ENCODE peak calls at places on chromosomes 16 and 17, in five cellular contexts. N, B, R, U and S are unnamed samples.

GRCh38 chr16:86220552-86220951 is 289.8 kb upstream of the FOXF1 start:
- DNase-seq in U (no peak), B (no peak), N (no peak), R (no peak), S (no peak)

GRCh38 chr17:29135464-29135863 is 44.7 kb downstream of the MYO18A start:
- DNase-seq in N (no peak), B (no peak), R (no peak), U (no peak), S (no peak)

GRCh38 chr16:84143784-84144199 is 1.2 kb downstream of the HSDL1 start:
- DNase-seq in B (no peak), U (no peak), R (no peak), N (no peak), S (no peak)

GRCh38 chr16:54059319-54059718 is 227.3 kb downstream of the IRX3 start:
- DNase-seq in U (no peak), N (no peak), R (peak; percentile 19), B (no peak), S (no peak)

GRCh38 chr17:42403150-42403549 is 14.9 kb upstream of the STAT3 start:
- DNase-seq in N (peak; percentile 15), R (peak; percentile 58), U (no peak), B (no peak), S (no peak)

GRCh38 chr16:11053916-11054460 is 109.6 kb downstream of the CLEC16A start:
- DNase-seq in B (no peak), R (no peak), U (no peak), N (no peak), S (no peak)

GRCh38 chr16:28182183-28182582 is 29.6 kb downstream of the XPO6 start:
- DNase-seq in R (no peak), B (no peak), N (no peak), U (no peak), S (peak; percentile 13)

GRCh38 chr17:66276328-66276937 is 26.0 kb upstream of the PRKCA start:
- DNase-seq in N (no peak), R (no peak), B (no peak), U (no peak), S (no peak)

GRCh38 chr17:72049914-72050313 is 70.9 kb upstream of the SOX9 start:
- DNase-seq in U (no peak), R (no peak), B (no peak), N (no peak), S (no peak)

GRCh38 chr17:56098746-56099145 is 54.5 kb upstream of the ANKFN1 start:
- DNase-seq in N (no peak), U (no peak), R (no peak), B (no peak), S (no peak)

GRCh38 chr16:84397090-84397489 is 28.8 kb downstream of the ATP2C2 start:
- DNase-seq in R (no peak), B (no peak), U (no peak), N (no peak), S (no peak)

GRCh38 chr17:58913552-58913951 is 157.9 kb downstream of the PPM1E start:
- DNase-seq in R (no peak), N (peak; percentile 42), B (no peak), U (no peak), S (no peak)

GRCh38 chr17:73205326-73205980 is 12.6 kb downstream of the COG1 start:
- DNase-seq in N (no peak), R (no peak), U (no peak), B (no peak), S (no peak)

GRCh38 chr17:73203135-73203787 is 10.4 kb downstream of the COG1 start:
- DNase-seq in N (peak; percentile 66), R (no peak), U (no peak), B (no peak), S (no peak)

GRCh38 chr17:73200476-73200875 is 7.6 kb downstream of the COG1 start:
- DNase-seq in R (no peak), B (no peak), N (no peak), U (no peak), S (no peak)

GRCh38 chr17:73201215-73202069 is 8.6 kb downstream of the COG1 start:
- DNase-seq in N (no peak), B (no peak), U (no peak), R (no peak), S (no peak)

GRCh38 chr17:73203788-73204479 is 11.1 kb downstream of the COG1 start:
- DNase-seq in N (no peak), R (no peak), U (no peak), B (no peak), S (no peak)
- H3K27ac ChIP-seq in N (peak overlapping the region; percentile 25), R (peak overlapping the region; percentile 11), U (no peak overlapping the region), B (peak overlapping the region; percentile 47), S (no peak overlapping the region)

DNA sequence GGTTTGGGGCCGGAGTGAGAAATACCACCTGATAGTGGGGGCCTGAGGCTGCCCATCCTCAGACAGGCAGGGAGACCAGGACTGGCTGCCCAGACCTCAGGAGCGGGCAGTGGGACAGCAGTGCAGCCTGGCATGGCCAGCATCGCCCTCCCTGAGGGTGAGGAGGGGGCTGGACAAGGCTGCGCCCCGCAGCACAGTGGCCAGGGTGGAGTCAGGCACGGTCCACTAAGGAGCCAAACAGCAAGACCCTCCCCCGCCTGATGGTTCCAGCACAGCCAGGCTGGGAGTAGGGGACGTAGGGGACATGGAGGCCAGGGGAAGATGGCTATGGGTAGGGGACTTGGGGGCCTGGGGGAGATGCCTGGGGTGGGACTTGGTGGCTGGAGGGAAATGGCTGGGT is 3.3 kb downstream of the ZNF598 start:
- DNase-seq in U (no peak), R (no peak), B (no peak), N (no peak), S (no peak)
- H3K27ac ChIP-seq in U (no peak overlapping the region), R (no peak overlapping the region), B (peak overlapping the region; percentile 92), N (no peak overlapping the region), S (no peak overlapping the region)

GRCh38 chr17:35807371-35808144 is 1.7 kb upstream of the TAF15 start:
- DNase-seq in R (no peak), B (no peak), N (peak; percentile 40), U (no peak), S (no peak)
- H3K27ac ChIP-seq in R (no peak overlapping the region), B (no peak overlapping the region), N (peak overlapping the region; percentile 97), U (no peak overlapping the region), S (no peak overlapping the region)

DNA sequence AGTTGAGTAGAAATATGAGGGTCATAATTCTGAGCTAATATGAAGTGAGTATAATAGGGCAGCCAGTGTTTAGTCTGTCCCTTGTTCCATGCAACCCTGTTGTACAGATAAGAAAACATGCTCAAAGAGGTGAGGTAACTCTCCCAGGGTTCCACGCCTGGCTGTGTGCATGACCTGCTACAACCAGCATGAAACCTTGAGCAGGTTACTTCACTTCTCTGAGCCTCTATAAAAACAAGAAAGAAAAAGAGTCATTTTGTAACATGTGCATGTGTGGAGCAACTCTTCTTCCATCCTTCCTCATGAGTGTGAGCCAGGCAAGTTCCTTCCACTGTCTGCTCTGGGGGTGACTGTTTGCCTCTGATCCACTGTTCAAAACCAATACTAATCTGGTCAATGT is 21.7 kb downstream of the GFOD2 start:
- DNase-seq in R (no peak), B (no peak), U (no peak), N (no peak), S (no peak)
- H3K27ac ChIP-seq in R (no peak overlapping the region), B (no peak overlapping the region), U (no peak overlapping the region), N (no peak overlapping the region), S (no peak overlapping the region)

GRCh38 chr17:17941015-17941414 is 31.2 kb downstream of the TOM1L2 start:
- DNase-seq in R (no peak), N (no peak), B (no peak), U (no peak), S (no peak)
- H3K27ac ChIP-seq in R (peak overlapping the region; percentile 96), N (no peak overlapping the region), B (peak overlapping the region; percentile 77), U (peak overlapping the region; percentile 24), S (no peak overlapping the region)

DNA sequence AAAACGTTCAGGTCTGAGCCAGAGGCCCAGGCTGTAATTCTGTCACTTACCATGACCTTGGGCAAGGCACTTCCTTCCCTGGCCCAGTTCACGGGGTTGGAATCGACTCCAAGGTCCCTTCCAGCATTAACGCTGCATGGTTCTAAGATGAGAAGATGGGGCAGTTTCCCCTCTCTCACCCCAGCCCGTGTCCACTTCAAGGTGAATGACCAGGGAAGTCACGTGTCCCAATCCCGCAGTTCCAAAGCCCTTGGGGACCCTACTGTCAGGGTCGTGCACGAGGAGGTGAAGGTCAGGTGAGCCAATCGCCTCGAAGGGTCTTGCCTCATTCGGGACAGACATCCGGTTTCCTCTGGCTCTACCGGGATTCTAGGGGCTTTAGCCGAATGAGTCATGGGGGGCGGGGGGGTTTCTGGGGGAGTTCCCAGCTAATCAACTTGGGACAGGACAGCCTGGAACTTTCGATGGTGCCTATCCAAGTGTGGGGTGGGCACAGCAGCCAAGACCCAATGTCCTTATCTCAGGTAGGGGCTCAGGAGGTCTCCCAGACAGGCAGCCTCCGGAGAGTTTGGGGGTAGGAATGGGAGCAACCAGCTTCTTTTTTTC is 762 bp upstream of the CSF3 start:
- DNase-seq in R (peak; percentile 33), B (no peak), U (no peak), N (no peak), S (no peak)
- H3K27ac ChIP-seq in R (no peak overlapping the region), B (peak overlapping the region; percentile 67), U (no peak overlapping the region), N (no peak overlapping the region), S (no peak overlapping the region)